ENCODE peak calls at places on chromosomes 2 and 18, in four cellular contexts. E is ovary, X is heart left ventricle, V is prostate gland. A is an unnamed sample.

GRCh38 chr2:177783091-177783490 is 289.5 kb downstream of the PDE11A start:
- DNase-seq in E (no peak), X (no peak), V (no peak), A (no peak)

GRCh38 chr2:239466755-239467271 is 66.0 kb upstream of the HDAC4 start:
- DNase-seq in E (no peak), X (no peak), V (no peak), A (no peak)

GRCh38 chr2:40169430-40169829 is 282.5 kb downstream of the SLC8A1 start:
- DNase-seq in E (no peak), X (no peak), V (no peak), A (no peak)

GRCh38 chr2:152716805-152717241 is 438 bp downstream of the PRPF40A start:
- DNase-seq in E (no peak), X (no peak), V (no peak), A (no peak)

GRCh38 chr2:197011033-197011432 is 84.5 kb upstream of the PGAP1 start:
- DNase-seq in E (no peak), X (no peak), V (no peak), A (no peak)

GRCh38 chr2:68824831-68825230 is 46.4 kb downstream of the BMP10 start:
- DNase-seq in E (no peak), X (no peak), V (no peak), A (no peak)

GRCh38 chr2:145692971-145693478 is 1173.1 kb upstream of the ZEB2 start:
- DNase-seq in E (no peak), X (no peak), V (no peak), A (no peak)

GRCh38 chr18:50170004-50170403 is 24.9 kb downstream of the MYO5B start:
- DNase-seq in E (no peak), X (no peak), V (no peak), A (no peak)

GRCh38 chr2:208406474-208407451 is at the start of gene PTH2R:
- DNase-seq in E (no peak), X (peak; percentile 47), V (no peak), A (no peak)

GRCh38 chr2:65681503-65681902 is 249.1 kb upstream of the SPRED2 start:
- DNase-seq in E (no peak), X (no peak), V (no peak), A (no peak)

GRCh38 chr2:18362696-18363095 is 197.8 kb downstream of the RDH14 start:
- DNase-seq in E (no peak), X (no peak), V (no peak), A (no peak)

GRCh38 chr2:127096718-127097470 is 10.1 kb downstream of the BIN1 start:
- DNase-seq in E (no peak), X (peak; percentile 51), V (no peak), A (no peak)

DNA sequence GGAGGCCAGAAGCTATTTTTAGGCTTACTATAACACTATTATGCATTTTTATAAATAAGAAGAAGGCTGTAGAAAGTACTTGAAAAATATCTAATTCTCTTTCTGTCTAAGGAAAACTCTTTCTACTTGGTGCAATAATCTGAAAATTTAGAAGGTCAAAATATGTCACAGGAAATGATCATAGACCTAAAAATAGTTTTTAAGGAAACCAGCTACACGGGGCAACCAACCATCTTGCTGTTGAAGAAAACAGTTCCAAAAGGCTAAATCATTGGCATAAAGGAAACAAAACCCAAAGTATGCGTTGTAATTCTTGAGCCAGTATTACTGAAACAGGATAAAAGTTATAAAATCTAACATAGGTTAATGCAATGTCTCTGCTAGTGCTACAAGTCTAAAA is 40.2 kb downstream of the SOCS6 start:
- DNase-seq in E (no peak), X (no peak), V (no peak), A (no peak)
- TF ChIP-seq CTCF in E (no peak), X (no peak), V (no peak), A (no peak)

DNA sequence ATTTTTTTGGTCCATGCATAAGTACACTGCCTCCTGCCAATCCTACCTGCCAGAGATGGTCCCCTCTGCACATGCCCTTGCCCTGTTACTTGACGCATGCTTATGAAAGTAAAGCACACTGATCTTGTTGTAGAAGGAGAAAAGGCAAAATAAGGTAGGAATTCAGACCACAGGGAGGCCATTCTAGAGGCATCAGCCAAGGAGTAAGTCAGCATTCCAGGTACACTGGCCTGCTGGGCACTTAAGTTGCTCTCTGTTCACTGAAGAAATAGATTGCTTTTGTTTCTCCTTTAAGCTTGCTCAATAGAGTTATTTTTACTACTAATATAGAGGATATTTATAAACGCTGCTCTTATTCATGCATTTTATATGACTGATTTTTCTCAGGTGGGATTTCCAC is 604.4 kb downstream of the TDRD15 start:
- DNase-seq in E (no peak), X (no peak), V (no peak), A (no peak)
- H3K27me3 ChIP-seq in E (no peaks in the 10 kb centered on the region), X (no peaks in the 10 kb centered on the region), V (no peaks in the 10 kb centered on the region), A (no peaks in the 10 kb centered on the region)

DNA sequence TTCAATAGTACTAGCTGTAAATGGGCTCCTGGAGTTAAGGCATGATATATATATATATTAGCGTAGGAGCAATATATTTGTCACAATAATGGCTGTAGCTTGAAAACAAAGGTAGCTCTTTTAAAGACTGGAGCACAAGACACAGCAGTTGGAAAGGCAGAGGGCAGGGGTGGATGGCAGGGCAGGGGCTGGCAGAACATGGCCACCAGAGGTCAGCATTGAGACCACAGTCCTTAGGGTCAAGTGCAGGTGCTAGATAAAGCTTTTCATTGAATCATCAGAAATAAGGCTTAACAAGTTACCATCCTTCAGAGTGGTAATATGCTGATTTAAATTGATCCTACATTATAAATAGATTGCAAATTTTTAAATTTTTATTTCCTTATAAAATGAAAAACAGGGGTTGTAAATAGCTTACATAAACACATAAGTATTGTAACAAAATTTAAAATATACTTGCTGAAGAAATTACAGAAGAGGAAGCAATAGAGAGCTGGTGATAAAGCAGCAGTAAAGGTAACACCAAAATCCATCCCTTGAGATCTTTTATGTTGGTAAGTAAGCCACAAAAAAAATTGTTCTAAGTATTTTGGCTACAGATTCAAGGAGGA is 161.2 kb upstream of the PIEZO2 start:
- DNase-seq in E (no peak), X (no peak), V (no peak), A (peak; percentile 31)
- H3K4me1 ChIP-seq in E (no peaks in the 10 kb centered on the region), X (no peaks in the 10 kb centered on the region), V (no peaks in the 10 kb centered on the region), A (peaks cover 8% of the 10 kb centered on the region)

DNA sequence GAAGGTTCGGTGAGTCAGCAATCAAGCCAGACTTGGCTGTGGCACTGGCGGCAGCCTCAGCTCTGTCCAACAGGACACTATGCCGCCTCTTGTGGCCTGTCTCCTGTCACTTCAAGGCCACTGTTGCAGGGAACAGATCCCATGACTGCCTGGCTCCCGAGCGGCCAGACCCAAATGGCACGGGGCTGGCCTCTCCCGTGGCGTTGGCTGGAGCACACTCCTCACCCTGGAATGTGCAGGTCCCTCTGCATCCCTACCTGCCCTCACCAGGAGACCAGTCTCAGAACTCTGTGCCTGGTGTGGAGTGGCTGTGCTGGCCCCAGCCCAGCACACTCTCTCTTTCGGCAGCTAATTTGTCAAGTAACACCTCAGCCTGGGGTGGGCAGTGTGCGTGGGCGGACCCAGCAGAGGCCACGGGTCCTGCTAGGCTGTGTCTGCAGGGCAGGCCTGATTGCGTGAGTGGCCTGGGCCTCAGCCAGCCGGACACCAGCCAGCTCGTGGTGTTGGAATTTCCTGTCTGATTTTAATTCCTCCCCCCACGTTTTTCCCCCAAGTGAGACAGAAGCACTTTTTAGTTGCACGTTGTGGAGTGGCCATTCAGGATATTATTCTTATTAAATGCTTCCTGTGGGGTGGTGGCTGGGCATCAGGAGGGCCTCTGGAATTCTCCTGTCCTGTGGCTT is 179.3 kb downstream of the GLI2 start:
- DNase-seq in E (peak; percentile 88), X (peak; percentile 88), V (no peak), A (peak; percentile 85)
- TF ChIP-seq CTCF in E (no peak), X (peak; percentile 47), V (no peak), A (peak; percentile 21)

GRCh38 chr2:5913729-5914390 is 221.7 kb downstream of the SOX11 start:
- DNase-seq in E (no peak), X (no peak), V (no peak), A (no peak)

GRCh38 chr2:5915926-5916325 is 223.7 kb downstream of the SOX11 start:
- DNase-seq in E (no peak), X (no peak), V (no peak), A (peak; percentile 22)

GRCh38 chr2:5908030-5908429 is 215.8 kb downstream of the SOX11 start:
- DNase-seq in E (no peak), X (no peak), V (no peak), A (no peak)

GRCh38 chr2:5914831-5915611 is 222.8 kb downstream of the SOX11 start:
- DNase-seq in E (no peak), X (no peak), V (no peak), A (peak; percentile 31)

GRCh38 chr2:5911801-5912200 is 219.6 kb downstream of the SOX11 start:
- DNase-seq in E (no peak), X (no peak), V (no peak), A (no peak)
- H3K27me3 ChIP-seq in E (no peaks in the 10 kb centered on the region), X (no peaks in the 10 kb centered on the region), V (no peaks in the 10 kb centered on the region), A (no peaks in the 10 kb centered on the region)